ENCODE peak calls at places on chromosomes 6 and 20, in five cellular contexts. One of them, this sample, is unnamed.

GRCh38 chr6:108699290-108700041 is 138.7 kb downstream of the FOXO3 start:
- DNase-seq in K562: no peak
- DNase-seq in stomach: no peak
- DNase-seq in sigmoid colon: no peak
- DNase-seq in suprapubic skin: no peak
- DNase-seq in this sample: no peak

GRCh38 chr20:32482251-32483220 is 102.6 kb downstream of the NOL4L start:
- DNase-seq in K562: no peak
- DNase-seq in stomach: peak
- DNase-seq in sigmoid colon: peak
- DNase-seq in suprapubic skin: peak
- DNase-seq in this sample: peak

GRCh38 chr20:2817341-2817726 is 1.2 kb downstream of the TMEM239 start:
- DNase-seq in K562: no peak
- DNase-seq in stomach: no peak
- DNase-seq in sigmoid colon: no peak
- DNase-seq in suprapubic skin: no peak
- DNase-seq in this sample: no peak

GRCh38 chr20:23568320-23569011 is at the start of gene CST9L:
- DNase-seq in K562: no peak
- DNase-seq in stomach: no peak
- DNase-seq in sigmoid colon: no peak
- DNase-seq in suprapubic skin: no peak
- DNase-seq in this sample: peak

GRCh38 chr6:145731432-145731831 is 3.9 kb downstream of the EPM2A start:
- DNase-seq in K562: no peak
- DNase-seq in stomach: no peak
- DNase-seq in sigmoid colon: no peak
- DNase-seq in suprapubic skin: no peak
- DNase-seq in this sample: no peak

GRCh38 chr6:134621858-134622257 is 303.9 kb upstream of the SGK1 start:
- DNase-seq in K562: no peak
- DNase-seq in stomach: peak
- DNase-seq in sigmoid colon: no peak
- DNase-seq in suprapubic skin: no peak
- DNase-seq in this sample: no peak

GRCh38 chr6:117919775-117920492 is 12.9 kb downstream of the SLC35F1 start:
- DNase-seq in K562: no peak
- DNase-seq in stomach: peak
- DNase-seq in sigmoid colon: no peak
- DNase-seq in suprapubic skin: no peak
- DNase-seq in this sample: peak

GRCh38 chr20:46559685-46560440 is 9.4 kb upstream of the OCSTAMP start:
- DNase-seq in K562: no peak
- DNase-seq in stomach: no peak
- DNase-seq in sigmoid colon: no peak
- DNase-seq in suprapubic skin: no peak
- DNase-seq in this sample: no peak

GRCh38 chr6:166105341-166106075 is 62.1 kb downstream of the TBXT start:
- DNase-seq in K562: no peak
- DNase-seq in stomach: no peak
- DNase-seq in sigmoid colon: no peak
- DNase-seq in suprapubic skin: no peak
- DNase-seq in this sample: no peak

GRCh38 chr6:7052441-7052936 is 55.3 kb upstream of the RREB1 start:
- DNase-seq in K562: no peak
- DNase-seq in stomach: peak
- DNase-seq in sigmoid colon: peak
- DNase-seq in suprapubic skin: peak
- DNase-seq in this sample: peak

GRCh38 chr6:158068893-158069799 is 87.5 kb downstream of the SYNJ2 start:
- DNase-seq in K562: peak
- DNase-seq in stomach: peak
- DNase-seq in sigmoid colon: peak
- DNase-seq in suprapubic skin: peak
- DNase-seq in this sample: no peak

GRCh38 chr20:32483351-32484220 is 101.5 kb downstream of the NOL4L start:
- DNase-seq in K562: no peak
- DNase-seq in stomach: peak
- DNase-seq in sigmoid colon: peak
- DNase-seq in suprapubic skin: peak
- DNase-seq in this sample: peak

GRCh38 chr6:72649032-72649984 is 27.4 kb downstream of the KCNQ5 start:
- DNase-seq in K562: no peak
- DNase-seq in stomach: no peak
- DNase-seq in sigmoid colon: no peak
- DNase-seq in suprapubic skin: no peak
- DNase-seq in this sample: no peak

GRCh38 chr6:57256541-57256940 is 34.4 kb upstream of the RAB23 start:
- DNase-seq in K562: no peak
- DNase-seq in stomach: no peak
- DNase-seq in sigmoid colon: no peak
- DNase-seq in suprapubic skin: no peak
- DNase-seq in this sample: no peak

GRCh38 chr6:155248021-155249001 is 15.5 kb upstream of the CLDN20 start:
- DNase-seq in K562: no peak
- DNase-seq in stomach: peak
- DNase-seq in sigmoid colon: peak
- DNase-seq in suprapubic skin: no peak
- DNase-seq in this sample: no peak

GRCh38 chr6:131331873-131332759 is 196.8 kb downstream of the AKAP7 start:
- DNase-seq in K562: no peak
- DNase-seq in stomach: no peak
- DNase-seq in sigmoid colon: no peak
- DNase-seq in suprapubic skin: no peak
- DNase-seq in this sample: no peak

GRCh38 chr6:26025894-26026832 is 61.1 kb upstream of the HFE start:
- DNase-seq in K562: peak
- DNase-seq in stomach: peak
- DNase-seq in sigmoid colon: peak
- DNase-seq in suprapubic skin: peak
- DNase-seq in this sample: peak

GRCh38 chr6:14241255-14242070 is 123.9 kb downstream of the CD83 start:
- DNase-seq in K562: no peak
- DNase-seq in stomach: no peak
- DNase-seq in sigmoid colon: no peak
- DNase-seq in suprapubic skin: no peak
- DNase-seq in this sample: no peak

GRCh38 chr6:63496388-63496804 is 75.9 kb upstream of the LOC128125822 start:
- DNase-seq in K562: no peak
- DNase-seq in stomach: no peak
- DNase-seq in sigmoid colon: no peak
- DNase-seq in suprapubic skin: no peak
- DNase-seq in this sample: no peak
- TF ChIP-seq POLR2AphosphoS5 in K562: no peak
- TF ChIP-seq POLR2AphosphoS5 in stomach: peak
- TF ChIP-seq POLR2AphosphoS5 in sigmoid colon: no peak
- TF ChIP-seq POLR2AphosphoS5 in suprapubic skin: no peak
- TF ChIP-seq POLR2AphosphoS5 in this sample: no peak

GRCh38 chr20:49825521-49826033 is 12.9 kb downstream of the SLC9A8 start:
- DNase-seq in K562: no peak
- DNase-seq in stomach: no peak
- DNase-seq in sigmoid colon: no peak
- DNase-seq in suprapubic skin: no peak
- DNase-seq in this sample: no peak
- TF ChIP-seq POLR2A in K562: no peak
- TF ChIP-seq POLR2A in stomach: no peak
- TF ChIP-seq POLR2A in sigmoid colon: no peak
- TF ChIP-seq POLR2A in suprapubic skin: no peak
- TF ChIP-seq POLR2A in this sample: no peak

GRCh38 chr6:111590209-111590955 is 15.3 kb downstream of the TRAF3IP2 start:
- DNase-seq in K562: no peak
- DNase-seq in stomach: no peak
- DNase-seq in sigmoid colon: no peak
- DNase-seq in suprapubic skin: no peak
- DNase-seq in this sample: no peak

GRCh38 chr6:111591370-111591900 is 14.2 kb downstream of the TRAF3IP2 start:
- DNase-seq in K562: no peak
- DNase-seq in stomach: peak
- DNase-seq in sigmoid colon: peak
- DNase-seq in suprapubic skin: peak
- DNase-seq in this sample: no peak

GRCh38 chr6:111588366-111588765 is 17.3 kb downstream of the TRAF3IP2 start:
- DNase-seq in K562: no peak
- DNase-seq in stomach: no peak
- DNase-seq in sigmoid colon: no peak
- DNase-seq in suprapubic skin: no peak
- DNase-seq in this sample: no peak

GRCh38 chr6:111591901-111592461 is 13.7 kb downstream of the TRAF3IP2 start:
- DNase-seq in K562: no peak
- DNase-seq in stomach: no peak
- DNase-seq in sigmoid colon: no peak
- DNase-seq in suprapubic skin: no peak
- DNase-seq in this sample: no peak

DNA sequence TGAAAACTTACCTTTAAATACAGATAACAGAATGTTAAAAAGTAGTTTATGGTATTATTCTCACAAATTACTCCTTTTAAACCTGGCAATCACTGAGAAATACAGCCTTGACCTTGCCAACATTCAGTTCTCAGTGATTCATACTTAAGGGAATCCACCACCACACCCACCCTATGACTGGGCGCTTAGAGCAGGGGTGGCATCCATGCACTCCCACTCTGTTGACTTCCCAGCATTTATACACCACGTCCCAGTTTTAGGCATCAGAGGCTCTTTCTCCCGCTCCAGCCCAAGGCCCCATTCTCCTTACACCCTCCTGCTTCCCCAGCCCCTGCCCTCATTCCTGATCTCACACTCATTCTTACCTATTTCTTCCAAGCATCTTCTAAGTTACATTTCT is 16.3 kb downstream of the TRAF3IP2 start:
- DNase-seq in K562: no peak
- DNase-seq in stomach: no peak
- DNase-seq in sigmoid colon: no peak
- DNase-seq in suprapubic skin: no peak
- DNase-seq in this sample: no peak
- H3K4me3 ChIP-seq in K562: no peak
- H3K4me3 ChIP-seq in stomach: no peak
- H3K4me3 ChIP-seq in sigmoid colon: no peak
- H3K4me3 ChIP-seq in suprapubic skin: no peak
- H3K4me3 ChIP-seq in this sample: no peak

GRCh38 chr20:45343445-45343866 is 4.8 kb downstream of the SDC4 start:
- DNase-seq in K562: peak
- DNase-seq in stomach: peak
- DNase-seq in sigmoid colon: no peak
- DNase-seq in suprapubic skin: no peak
- DNase-seq in this sample: no peak

GRCh38 chr20:45343867-45344721 is 4.1 kb downstream of the SDC4 start:
- DNase-seq in K562: no peak
- DNase-seq in stomach: peak
- DNase-seq in sigmoid colon: peak
- DNase-seq in suprapubic skin: peak
- DNase-seq in this sample: no peak

GRCh38 chr20:45346851-45347250 is 1.4 kb downstream of the SDC4 start:
- DNase-seq in K562: no peak
- DNase-seq in stomach: no peak
- DNase-seq in sigmoid colon: no peak
- DNase-seq in suprapubic skin: no peak
- DNase-seq in this sample: no peak

GRCh38 chr20:45346291-45346718 is 1.9 kb downstream of the SDC4 start:
- DNase-seq in K562: no peak
- DNase-seq in stomach: no peak
- DNase-seq in sigmoid colon: no peak
- DNase-seq in suprapubic skin: no peak
- DNase-seq in this sample: no peak

GRCh38 chr20:45345104-45345936 is 2.9 kb downstream of the SDC4 start:
- DNase-seq in K562: no peak
- DNase-seq in stomach: peak
- DNase-seq in sigmoid colon: no peak
- DNase-seq in suprapubic skin: no peak
- DNase-seq in this sample: no peak
- TF ChIP-seq POLR2AphosphoS5 in K562: no peak
- TF ChIP-seq POLR2AphosphoS5 in stomach: peak
- TF ChIP-seq POLR2AphosphoS5 in sigmoid colon: peak
- TF ChIP-seq POLR2AphosphoS5 in suprapubic skin: peak
- TF ChIP-seq POLR2AphosphoS5 in this sample: peak

DNA sequence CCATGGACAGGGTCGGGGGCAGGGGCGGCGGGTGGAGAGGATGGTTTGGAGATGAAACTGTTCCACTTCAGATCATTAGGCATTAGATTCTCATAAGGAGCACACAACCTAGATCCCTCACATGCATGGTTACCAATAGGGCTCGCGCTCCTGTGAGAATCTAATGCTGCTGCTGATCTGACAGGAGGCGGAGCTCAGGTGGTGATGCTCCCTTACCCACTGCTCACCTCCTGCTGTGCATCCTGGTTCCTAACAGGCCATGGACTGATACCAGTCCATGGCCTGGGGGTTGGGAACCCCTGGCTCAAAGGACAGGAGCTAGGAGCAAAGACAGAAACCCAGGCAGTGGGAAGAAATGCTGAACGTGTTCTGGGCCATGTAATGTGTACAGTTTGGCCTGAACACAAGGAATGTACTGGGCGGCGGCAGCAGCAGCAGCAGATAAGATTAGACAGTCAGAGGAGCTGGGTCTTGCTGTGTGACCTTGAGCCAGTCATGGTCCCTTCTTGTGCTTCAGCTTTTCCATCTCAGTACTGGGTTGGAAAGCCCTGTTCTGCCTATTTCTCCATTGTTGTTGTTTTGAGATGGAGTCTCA is 4.7 kb upstream of the SPAG4 start:
- DNase-seq in K562: no peak
- DNase-seq in stomach: peak
- DNase-seq in sigmoid colon: no peak
- DNase-seq in suprapubic skin: no peak
- DNase-seq in this sample: no peak
- TF ChIP-seq POLR2A in K562: no peak
- TF ChIP-seq POLR2A in stomach: no peak
- TF ChIP-seq POLR2A in sigmoid colon: no peak
- TF ChIP-seq POLR2A in suprapubic skin: no peak
- TF ChIP-seq POLR2A in this sample: no peak

DNA sequence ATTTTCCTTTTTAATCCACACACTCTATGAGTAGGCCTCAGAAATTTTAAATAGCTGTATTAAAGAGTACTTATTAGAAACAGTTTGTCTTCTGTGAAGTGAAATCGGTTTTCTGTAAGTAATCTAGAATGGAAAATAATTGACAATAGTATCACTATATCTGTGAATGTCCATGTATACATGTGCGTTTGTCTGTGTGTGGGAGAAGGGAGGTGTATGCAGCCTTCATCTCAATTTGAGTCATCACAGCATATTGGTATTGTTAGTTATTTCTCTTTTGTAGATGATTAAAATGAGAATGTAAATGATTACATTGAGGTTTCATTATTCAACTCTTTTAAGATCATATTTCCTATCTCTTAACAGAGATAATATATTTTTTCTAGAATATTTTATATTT is 206.0 kb downstream of the EYS start:
- DNase-seq in K562: no peak
- DNase-seq in stomach: no peak
- DNase-seq in sigmoid colon: no peak
- DNase-seq in suprapubic skin: no peak
- DNase-seq in this sample: no peak
- H3K4me3 ChIP-seq in K562: no peak
- H3K4me3 ChIP-seq in stomach: no peak
- H3K4me3 ChIP-seq in sigmoid colon: no peak
- H3K4me3 ChIP-seq in suprapubic skin: no peak
- H3K4me3 ChIP-seq in this sample: no peak

GRCh38 chr20:39795401-39796272 is 833.5 kb downstream of the DHX35 start:
- DNase-seq in K562: no peak
- DNase-seq in stomach: no peak
- DNase-seq in sigmoid colon: no peak
- DNase-seq in suprapubic skin: no peak
- DNase-seq in this sample: no peak
- TF ChIP-seq POLR2AphosphoS5 in K562: no peak
- TF ChIP-seq POLR2AphosphoS5 in stomach: no peak
- TF ChIP-seq POLR2AphosphoS5 in sigmoid colon: peak
- TF ChIP-seq POLR2AphosphoS5 in suprapubic skin: no peak
- TF ChIP-seq POLR2AphosphoS5 in this sample: no peak

This sample was measured in spleen.